ENCODE peak calls at places on chromosomes 12 and 14, in ten cellular contexts. One of them, this sample, is unnamed. For H3K4me1, the result is how much of the 10 kb centered on the place peaks cover.

GRCh38 chr12:88036368-88036965 is 7.3 kb upstream of the C12orf50 start:
- DNase-seq in neural progenitor cell: no peak
- DNase-seq in MM.1S: no peak
- DNase-seq in psoas muscle: no peak
- DNase-seq in A549: no peak
- DNase-seq in right cardiac atrium: no peak
- DNase-seq in thyroid gland: no peak
- DNase-seq in HCT116: no peak
- DNase-seq in hepatocyte: peak
- DNase-seq in OCI-LY7: peak
- DNase-seq in this sample: no peak

GRCh38 chr12:3154006-3154405 is 76.8 kb downstream of the TSPAN9 start:
- DNase-seq in OCI-LY7: no peak
- DNase-seq in hepatocyte: no peak
- DNase-seq in neural progenitor cell: no peak
- DNase-seq in MM.1S: no peak
- DNase-seq in psoas muscle: no peak
- DNase-seq in right cardiac atrium: no peak
- DNase-seq in HCT116: no peak
- DNase-seq in thyroid gland: no peak
- DNase-seq in A549: no peak
- DNase-seq in this sample: no peak

GRCh38 chr12:95997911-95998510 is 1.9 kb upstream of the HAL start:
- DNase-seq in right cardiac atrium: no peak
- DNase-seq in psoas muscle: no peak
- DNase-seq in neural progenitor cell: no peak
- DNase-seq in thyroid gland: no peak
- DNase-seq in A549: no peak
- DNase-seq in hepatocyte: no peak
- DNase-seq in OCI-LY7: no peak
- DNase-seq in MM.1S: no peak
- DNase-seq in HCT116: no peak
- DNase-seq in this sample: no peak

GRCh38 chr14:77098470-77099353 is 654 bp downstream of the CIPC start:
- DNase-seq in MM.1S: no peak
- DNase-seq in hepatocyte: peak
- DNase-seq in OCI-LY7: peak
- DNase-seq in psoas muscle: peak
- DNase-seq in HCT116: no peak
- DNase-seq in thyroid gland: peak
- DNase-seq in A549: peak
- DNase-seq in neural progenitor cell: peak
- DNase-seq in right cardiac atrium: peak
- DNase-seq in this sample: peak

GRCh38 chr12:123115409-123116111 is 35.3 kb downstream of the PITPNM2 start:
- DNase-seq in neural progenitor cell: no peak
- DNase-seq in MM.1S: no peak
- DNase-seq in HCT116: no peak
- DNase-seq in OCI-LY7: no peak
- DNase-seq in thyroid gland: peak
- DNase-seq in right cardiac atrium: peak
- DNase-seq in hepatocyte: peak
- DNase-seq in A549: no peak
- DNase-seq in psoas muscle: peak
- DNase-seq in this sample: peak

GRCh38 chr12:124653169-124653931 is 85.9 kb upstream of the NCOR2 start:
- DNase-seq in OCI-LY7: no peak
- DNase-seq in psoas muscle: peak
- DNase-seq in neural progenitor cell: no peak
- DNase-seq in A549: no peak
- DNase-seq in right cardiac atrium: peak
- DNase-seq in hepatocyte: no peak
- DNase-seq in HCT116: no peak
- DNase-seq in MM.1S: no peak
- DNase-seq in thyroid gland: no peak
- DNase-seq in this sample: no peak

GRCh38 chr12:45547822-45548221 is 181.7 kb upstream of the ARID2 start:
- DNase-seq in psoas muscle: no peak
- DNase-seq in hepatocyte: no peak
- DNase-seq in MM.1S: no peak
- DNase-seq in A549: no peak
- DNase-seq in thyroid gland: no peak
- DNase-seq in HCT116: no peak
- DNase-seq in OCI-LY7: no peak
- DNase-seq in neural progenitor cell: no peak
- DNase-seq in right cardiac atrium: no peak
- DNase-seq in this sample: no peak

GRCh38 chr12:116626153-116626552 is 67.0 kb downstream of the MAP1LC3B2 start:
- DNase-seq in thyroid gland: no peak
- DNase-seq in neural progenitor cell: no peak
- DNase-seq in hepatocyte: no peak
- DNase-seq in HCT116: no peak
- DNase-seq in right cardiac atrium: no peak
- DNase-seq in A549: no peak
- DNase-seq in OCI-LY7: no peak
- DNase-seq in psoas muscle: no peak
- DNase-seq in MM.1S: no peak
- DNase-seq in this sample: no peak

GRCh38 chr12:38142974-38143373 is 173.6 kb upstream of the ALG10B start:
- DNase-seq in A549: peak
- DNase-seq in OCI-LY7: no peak
- DNase-seq in psoas muscle: no peak
- DNase-seq in thyroid gland: no peak
- DNase-seq in hepatocyte: no peak
- DNase-seq in HCT116: no peak
- DNase-seq in right cardiac atrium: no peak
- DNase-seq in MM.1S: no peak
- DNase-seq in neural progenitor cell: no peak
- DNase-seq in this sample: no peak
- H3K4me3 ChIP-seq in A549: no peak
- H3K4me3 ChIP-seq in OCI-LY7: no peak
- H3K4me3 ChIP-seq in psoas muscle: no peak
- H3K4me3 ChIP-seq in thyroid gland: no peak
- H3K4me3 ChIP-seq in hepatocyte: no peak
- H3K4me3 ChIP-seq in HCT116: no peak
- H3K4me3 ChIP-seq in right cardiac atrium: no peak
- H3K4me3 ChIP-seq in MM.1S: no peak
- H3K4me3 ChIP-seq in neural progenitor cell: no peak
- H3K4me3 ChIP-seq in this sample: no peak

DNA sequence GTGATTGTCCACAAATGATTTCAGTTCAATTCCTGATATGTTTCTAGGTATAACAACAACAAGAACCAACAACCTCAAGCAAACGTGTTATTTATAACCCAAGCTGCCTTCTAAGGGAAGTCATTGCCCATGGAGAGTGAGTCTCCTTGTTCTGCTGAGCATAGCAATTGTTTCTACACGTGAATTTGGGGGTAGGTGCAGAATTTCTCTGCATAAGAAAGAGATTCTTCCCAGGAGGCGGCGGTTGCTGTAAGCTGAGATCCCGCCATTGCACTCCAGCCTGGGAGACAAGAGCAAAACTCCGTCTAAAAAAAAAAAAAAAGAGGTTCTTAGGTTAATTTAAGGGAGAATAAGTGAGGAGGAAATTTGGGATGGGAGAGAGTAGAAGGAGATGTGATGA is 226.5 kb upstream of the PELI2 start:
- DNase-seq in MM.1S: no peak
- DNase-seq in HCT116: no peak
- DNase-seq in neural progenitor cell: no peak
- DNase-seq in hepatocyte: no peak
- DNase-seq in A549: no peak
- DNase-seq in thyroid gland: no peak
- DNase-seq in right cardiac atrium: no peak
- DNase-seq in psoas muscle: no peak
- DNase-seq in OCI-LY7: no peak
- DNase-seq in this sample: no peak
- H3K4me1 ChIP-seq in MM.1S: under half
- H3K4me1 ChIP-seq in HCT116: under half
- H3K4me1 ChIP-seq in neural progenitor cell: under half
- H3K4me1 ChIP-seq in hepatocyte: under half
- H3K4me1 ChIP-seq in A549: under half
- H3K4me1 ChIP-seq in thyroid gland: under half
- H3K4me1 ChIP-seq in right cardiac atrium: under half
- H3K4me1 ChIP-seq in psoas muscle: under half
- H3K4me1 ChIP-seq in OCI-LY7: under half
- H3K4me1 ChIP-seq in this sample: under half

DNA sequence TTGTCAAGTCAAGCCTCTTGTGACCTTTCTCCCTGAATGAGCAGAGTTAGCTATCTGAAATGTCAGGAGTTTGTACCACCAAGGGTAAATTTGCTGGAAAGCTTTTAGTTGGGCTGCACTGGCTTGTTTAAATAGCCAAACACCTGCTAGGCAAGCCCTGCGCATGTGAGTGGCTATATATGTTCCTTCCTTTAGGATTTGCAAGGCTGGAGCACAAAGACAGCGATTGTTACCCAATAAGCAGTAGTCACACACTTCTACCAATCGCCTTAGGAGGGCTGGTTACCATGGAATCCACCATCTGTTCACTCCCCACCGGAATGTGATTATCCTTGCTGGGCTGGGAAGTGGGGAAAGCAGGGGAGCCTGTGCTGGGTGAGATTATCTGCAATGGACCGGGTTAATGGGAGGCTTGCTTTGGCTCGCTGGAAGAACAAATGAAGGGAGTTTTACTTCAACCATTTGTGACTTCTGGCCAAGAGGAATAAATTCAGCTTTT is 102.5 kb downstream of the FGD4 start:
- DNase-seq in HCT116: no peak
- DNase-seq in hepatocyte: peak
- DNase-seq in neural progenitor cell: peak
- DNase-seq in A549: no peak
- DNase-seq in OCI-LY7: no peak
- DNase-seq in right cardiac atrium: no peak
- DNase-seq in MM.1S: peak
- DNase-seq in psoas muscle: peak
- DNase-seq in thyroid gland: peak
- DNase-seq in this sample: no peak
- H3K27ac ChIP-seq in HCT116: no peak
- H3K27ac ChIP-seq in hepatocyte: peak
- H3K27ac ChIP-seq in neural progenitor cell: peak
- H3K27ac ChIP-seq in A549: no peak
- H3K27ac ChIP-seq in OCI-LY7: no peak
- H3K27ac ChIP-seq in right cardiac atrium: peak
- H3K27ac ChIP-seq in MM.1S: peak
- H3K27ac ChIP-seq in psoas muscle: peak
- H3K27ac ChIP-seq in thyroid gland: peak
- H3K27ac ChIP-seq in this sample: no peak

DNA sequence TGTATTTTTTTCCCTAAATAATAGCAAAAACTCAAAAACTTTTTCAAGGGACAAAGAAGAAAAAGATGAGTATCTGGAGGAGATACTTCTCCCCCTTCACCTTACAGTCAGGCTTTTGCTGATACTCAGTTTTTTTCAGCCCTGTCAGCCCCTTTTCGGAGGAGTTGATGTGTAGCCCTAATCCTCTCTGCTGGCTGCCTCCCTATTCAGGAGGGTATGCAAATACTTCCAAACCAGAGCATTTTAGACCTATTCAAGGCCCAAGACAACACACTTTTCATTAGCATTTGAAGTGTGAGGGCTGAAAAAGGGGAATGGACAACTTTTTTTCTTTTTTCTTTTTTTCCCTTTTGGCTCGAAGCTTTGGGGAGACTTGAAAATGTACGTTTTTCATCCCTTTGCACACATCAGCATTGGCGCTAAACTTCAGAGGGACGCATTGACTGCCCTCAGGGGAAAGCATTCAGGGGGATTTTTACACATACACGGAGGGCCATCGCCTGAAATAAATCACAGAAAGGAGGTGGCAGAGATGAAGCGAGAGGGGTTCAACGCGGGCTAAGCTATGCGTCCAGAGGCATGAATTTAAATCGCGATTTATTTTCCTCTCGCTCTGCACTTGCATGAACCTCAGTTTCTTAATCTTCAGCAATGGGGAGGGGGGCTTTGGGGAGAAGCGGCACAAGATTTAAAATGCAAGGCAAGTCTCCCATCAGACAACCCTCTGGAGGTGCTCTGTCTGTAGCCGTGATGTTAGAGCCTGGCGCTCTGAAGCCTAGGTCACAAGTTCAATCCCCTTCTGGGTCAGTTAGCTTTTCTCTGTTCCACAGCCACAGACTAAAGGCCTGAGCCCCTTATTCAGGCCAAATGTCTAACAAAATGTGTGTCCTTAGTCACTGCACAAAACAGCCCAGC is 86.3 kb downstream of the ASCL1 start:
- DNase-seq in OCI-LY7: no peak
- DNase-seq in A549: no peak
- DNase-seq in neural progenitor cell: peak
- DNase-seq in MM.1S: no peak
- DNase-seq in right cardiac atrium: no peak
- DNase-seq in hepatocyte: no peak
- DNase-seq in thyroid gland: no peak
- DNase-seq in HCT116: no peak
- DNase-seq in psoas muscle: no peak
- DNase-seq in this sample: no peak
- H3K4me3 ChIP-seq in OCI-LY7: no peak
- H3K4me3 ChIP-seq in A549: no peak
- H3K4me3 ChIP-seq in neural progenitor cell: peak
- H3K4me3 ChIP-seq in MM.1S: no peak
- H3K4me3 ChIP-seq in right cardiac atrium: no peak
- H3K4me3 ChIP-seq in hepatocyte: no peak
- H3K4me3 ChIP-seq in thyroid gland: no peak
- H3K4me3 ChIP-seq in HCT116: no peak
- H3K4me3 ChIP-seq in psoas muscle: no peak
- H3K4me3 ChIP-seq in this sample: no peak